ENCODE peak calls at places on chromosomes 7 and 10, in eight cellular contexts. L is stomach; P is HT1080; O is omental fat pad; Z is epithelial cell of esophagus; C is stimulated activated CD8-positive, alpha-beta memory T cell treated with anti-CD3 and anti-CD28 coated beads, Interleukin-15, amount 100 ng/mL, for 24 hours; G is amygdala; U is CD8-positive, alpha-beta T cell. Y is an unnamed sample.

GRCh38 chr7:87874066-87874465 is 2.1 kb downstream of the SLC25A40 start:
- DNase-seq in C (no peak), O (no peak), U (no peak), L (no peak), P (no peak), Z (no peak), G (no peak), Y (no peak)

GRCh38 chr7:898855-899681 is 22.7 kb downstream of the GET4 start:
- DNase-seq in Z (no peak), U (peak), L (no peak), O (no peak), C (no peak), P (no peak), G (no peak), Y (no peak)

GRCh38 chr7:79452495-79453265 is 787 bp downstream of the MAGI2 start:
- DNase-seq in L (no peak), Z (peak), G (no peak), O (no peak), U (no peak), P (peak), C (no peak), Y (no peak)

GRCh38 chr10:6145979-6146432 is 56.7 kb upstream of the PFKFB3 start:
- DNase-seq in O (no peak), Z (no peak), G (no peak), C (no peak), P (no peak), U (no peak), L (no peak), Y (no peak)

GRCh38 chr7:150515248-150515647 is 576 bp downstream of the GIMAP7 start:
- DNase-seq in L (no peak), G (no peak), U (no peak), P (no peak), C (no peak), Z (no peak), O (no peak), Y (no peak)

GRCh38 chr7:139058963-139059362 is 23.1 kb upstream of the ZC3HAV1L start:
- DNase-seq in P (no peak), O (no peak), Z (no peak), U (no peak), G (no peak), L (no peak), C (no peak), Y (no peak)

GRCh38 chr7:65975814-65976445 is 6.1 kb downstream of the GUSB start:
- DNase-seq in L (no peak), P (no peak), O (no peak), U (no peak), G (no peak), Z (no peak), C (no peak), Y (no peak)

GRCh38 chr10:69406302-69406811 is 10.4 kb downstream of the TACR2 start:
- DNase-seq in U (no peak), L (no peak), G (no peak), C (no peak), O (no peak), P (no peak), Z (peak), Y (no peak)

GRCh38 chr7:100137851-100138760 is 10.6 kb upstream of the LAMTOR4 start:
- DNase-seq in P (no peak), L (peak), U (no peak), C (no peak), G (no peak), O (no peak), Z (no peak), Y (peak)

GRCh38 chr10:97888641-97889262 is 39.1 kb downstream of the GOLGA7B start:
- DNase-seq in Z (peak), G (no peak), C (no peak), L (peak), O (no peak), U (no peak), P (peak), Y (peak)

Y was measured in NCI-H1436 treated with DMSO at 0.1 percent for 48 hours.